ENCODE peak calls at places on chromosomes 11 and 22, in nine cellular contexts. F is activated gamma-delta T cell treated with anti-CD3 and anti-CD28 coated beads, Interleukin-2, amount 50 U/mL, for 16 hours; J is foreskin fibroblast; V is bronchial epithelial cell; G is mesendoderm; T is GM13977; N is activated CD4-positive, alpha-beta T cell treated with anti-CD3 and anti-CD28 coated beads for 48 hours; E is stimulated activated CD8-positive, alpha-beta memory T cell treated with anti-CD3 and anti-CD28 coated beads, Interleukin-4, amount 100 ng/mL, for 4 hours; H is DMS153. K is an unnamed sample.
A peak's percentile ranks its signal among the peaks of the same experiment; 100 is the strongest.

GRCh38 chr11:72828081-72828567 is 13.9 kb downstream of the ATG16L2 start:
- DNase-seq in H (no peak), F (no peak), N (no peak), V (no peak), T (no peak), J (peak; percentile 50), E (no peak), G (no peak), K (no peak)

GRCh38 chr22:47301820-47302475 is 539.5 kb downstream of the TBC1D22A start:
- DNase-seq in E (no peak), V (no peak), G (no peak), F (no peak), N (no peak), J (no peak), T (no peak), H (peak; percentile 24), K (no peak)

GRCh38 chr11:121237686-121238658 is 54.6 kb upstream of the SC5D start:
- DNase-seq in F (no peak), E (no peak), J (no peak), V (peak; percentile 62), T (no peak), H (peak; percentile 47), N (peak; percentile 57), G (no peak), K (no peak)

GRCh38 chr11:24312464-24313238 is 184.2 kb upstream of the LUZP2 start:
- DNase-seq in J (no peak), N (no peak), G (peak; percentile 52), H (no peak), F (no peak), V (no peak), T (no peak), E (no peak), K (no peak)

GRCh38 chr11:30488304-30488998 is 97.7 kb downstream of the MPPED2 start:
- DNase-seq in H (peak; percentile 85), N (no peak), G (no peak), T (no peak), V (peak; percentile 82), J (peak; percentile 5), E (no peak), F (no peak), K (no peak)

GRCh38 chr11:71563401-71563800 is 2.0 kb upstream of the KRTAP5-10 start:
- DNase-seq in N (peak; percentile 40), T (peak; percentile 88), V (peak; percentile 59), G (peak; percentile 83), H (no peak), E (no peak), F (no peak), J (peak; percentile 60), K (no peak)

GRCh38 chr11:47083913-47084312 is 92.8 kb downstream of the ARFGAP2 start:
- DNase-seq in V (peak; percentile 72), F (no peak), G (no peak), J (peak; percentile 67), N (no peak), H (no peak), E (no peak), T (no peak), K (no peak)

GRCh38 chr22:42797021-42797420 is 60.1 kb downstream of the ARFGAP3 start:
- DNase-seq in T (no peak), N (no peak), G (no peak), E (no peak), F (no peak), J (no peak), V (no peak), H (no peak), K (no peak)

GRCh38 chr11:96098511-96099241 is 174.8 kb upstream of the MTMR2 start:
- DNase-seq in F (no peak), V (peak; percentile 60), T (no peak), E (no peak), N (no peak), J (peak; percentile 57), G (no peak), H (no peak), K (no peak)

GRCh38 chr11:94671553-94672366 is 96.4 kb upstream of the AMOTL1 start:
- DNase-seq in E (no peak), F (no peak), V (peak; percentile 51), H (no peak), N (no peak), G (no peak), J (peak; percentile 53), T (no peak), K (no peak)

GRCh38 chr11:113725411-113725810 is 19.3 kb upstream of the TMPRSS5 start:
- DNase-seq in J (no peak), N (no peak), T (no peak), H (no peak), F (no peak), E (no peak), G (no peak), V (no peak), K (no peak)

GRCh38 chr22:42805998-42806481 is 51.0 kb downstream of the ARFGAP3 start:
- DNase-seq in V (peak; percentile 6), J (no peak), G (no peak), E (no peak), H (peak; percentile 22), F (no peak), T (no peak), N (no peak), K (no peak)

GRCh38 chr11:132318421-132319157 is 948.2 kb downstream of the NTM start:
- DNase-seq in G (no peak), T (no peak), J (peak; percentile 39), E (no peak), N (no peak), F (no peak), V (peak; percentile 76), H (no peak), K (no peak)

GRCh38 chr11:16321148-16321547 is 35.2 kb downstream of the SOX6 start:
- DNase-seq in V (peak; percentile 84), E (no peak), T (no peak), H (no peak), N (no peak), G (no peak), J (no peak), F (no peak), K (no peak)

GRCh38 chr22:48750826-48751440 is 1076.7 kb downstream of the BRD1 start:
- DNase-seq in J (no peak), H (no peak), F (no peak), E (no peak), V (no peak), G (no peak), T (no peak), N (no peak), K (no peak)

GRCh38 chr11:6608726-6609501 is 3.1 kb downstream of the TAF10 start:
- DNase-seq in G (no peak), T (no peak), H (no peak), F (no peak), V (no peak), E (no peak), J (no peak), N (no peak), K (no peak)